ENCODE peak calls at places on chromosomes 2 and 18, in eight cellular contexts. F is astrocyte of the spinal cord, H is cardiac fibroblast, V is heart right ventricle, Y is foreskin fibroblast, J is small intestine, L is mesendoderm, K is pancreas. M is an unnamed sample.

GRCh38 chr2:231927566-231927890 is 1.3 kb upstream of the NPPC start:
- DNase-seq in F (no peak), H (no peak), V (no peak), Y (no peak), J (no peak), L (no peak), K (no peak), M (no peak)

GRCh38 chr2:175571078-175571653 is 389.7 kb upstream of the ATP5MC3 start:
- DNase-seq in F (no peak), H (no peak), V (no peak), Y (no peak), J (no peak), L (no peak), K (no peak), M (no peak)

GRCh38 chr18:55236150-55236931 is 277.1 kb upstream of the CCDC68 start:
- DNase-seq in F (peak), H (peak), V (peak), Y (no peak), J (no peak), L (no peak), K (no peak), M (peak)

GRCh38 chr2:28643324-28643723 is 108.3 kb upstream of the PPP1CB start:
- DNase-seq in F (no peak), H (no peak), V (no peak), Y (no peak), J (peak), L (no peak), K (no peak), M (no peak)

GRCh38 chr2:98902209-98903063 is 33.6 kb downstream of the CRACDL start:
- DNase-seq in F (no peak), H (no peak), V (no peak), Y (no peak), J (no peak), L (no peak), K (no peak), M (no peak)

GRCh38 chr2:221025397-221025796 is 546.7 kb downstream of the EPHA4 start:
- DNase-seq in F (no peak), H (no peak), V (no peak), Y (no peak), J (no peak), L (no peak), K (no peak), M (no peak)

GRCh38 chr2:110793034-110793433 is 60.7 kb downstream of the ACOXL start:
- DNase-seq in F (no peak), H (no peak), V (no peak), Y (no peak), J (no peak), L (peak), K (no peak), M (no peak)

GRCh38 chr2:95353613-95354468 is 48.7 kb upstream of the FAHD2A start:
- DNase-seq in F (no peak), H (no peak), V (no peak), Y (no peak), J (no peak), L (no peak), K (no peak), M (peak)

GRCh38 chr2:209070262-209070661 is 353.6 kb upstream of the MAP2 start:
- DNase-seq in F (no peak), H (no peak), V (no peak), Y (no peak), J (no peak), L (no peak), K (no peak), M (no peak)

GRCh38 chr2:128346811-128347558 is 28.3 kb upstream of the HS6ST1 start:
- DNase-seq in F (no peak), H (no peak), V (no peak), Y (no peak), J (no peak), L (no peak), K (peak), M (no peak)

GRCh38 chr2:39510087-39510486 is 73.0 kb upstream of the MAP4K3 start:
- DNase-seq in F (no peak), H (no peak), V (no peak), Y (no peak), J (no peak), L (no peak), K (no peak), M (no peak)

GRCh38 chr2:165857881-165858280 is 63.8 kb upstream of the GALNT3 start:
- DNase-seq in F (peak), H (peak), V (no peak), Y (no peak), J (no peak), L (no peak), K (no peak), M (no peak)

GRCh38 chr2:230602562-230603230 is 109.9 kb upstream of the CAB39 start:
- DNase-seq in F (no peak), H (no peak), V (no peak), Y (no peak), J (peak), L (no peak), K (no peak), M (no peak)

GRCh38 chr2:212153923-212154322 is 384.7 kb downstream of the ERBB4 start:
- DNase-seq in F (no peak), H (no peak), V (no peak), Y (no peak), J (no peak), L (no peak), K (no peak), M (no peak)

GRCh38 chr2:38215993-38216392 is 140.0 kb upstream of the CYP1B1 start:
- DNase-seq in F (peak), H (peak), V (no peak), Y (peak), J (no peak), L (no peak), K (no peak), M (no peak)

GRCh38 chr18:635171-635570 is 22.3 kb upstream of the TYMS start:
- DNase-seq in F (no peak), H (no peak), V (no peak), Y (no peak), J (no peak), L (no peak), K (no peak), M (no peak)
- H3K4me3 ChIP-seq in F (no peak), H (no peak), V (no peak), Y (no peak), J (no peak), L (no peak), K (no peak), M (no peak)

GRCh38 chr2:105339414-105339813 is 2.1 kb downstream of the C2orf49 start:
- DNase-seq in F (no peak), H (no peak), V (no peak), Y (no peak), J (no peak), L (no peak), K (no peak), M (no peak)
- H3K4me3 ChIP-seq in F (no peak), H (no peak), V (no peak), Y (no peak), J (no peak), L (no peak), K (no peak), M (no peak)

GRCh38 chr2:10722252-10722825 is 909 bp downstream of the ATP6V1C2 start:
- DNase-seq in F (no peak), H (no peak), V (no peak), Y (no peak), J (no peak), L (no peak), K (no peak), M (no peak)

GRCh38 chr2:10717630-10718029 is 3.8 kb upstream of the ATP6V1C2 start:
- DNase-seq in F (peak), H (peak), V (no peak), Y (peak), J (no peak), L (no peak), K (no peak), M (no peak)

GRCh38 chr2:10720306-10720705 is 1.1 kb upstream of the ATP6V1C2 start:
- DNase-seq in F (no peak), H (no peak), V (no peak), Y (no peak), J (no peak), L (no peak), K (no peak), M (no peak)

GRCh38 chr2:10721344-10722251 is at the start of gene ATP6V1C2:
- DNase-seq in F (no peak), H (no peak), V (no peak), Y (no peak), J (peak), L (peak), K (peak), M (no peak)

GRCh38 chr2:10720983-10721343 is 467 bp upstream of the ATP6V1C2 start:
- DNase-seq in F (no peak), H (no peak), V (no peak), Y (no peak), J (peak), L (no peak), K (no peak), M (no peak)
- H3K4me3 ChIP-seq in F (no peak), H (no peak), V (peak), Y (no peak), J (no peak), L (no peak), K (peak), M (peak)

DNA sequence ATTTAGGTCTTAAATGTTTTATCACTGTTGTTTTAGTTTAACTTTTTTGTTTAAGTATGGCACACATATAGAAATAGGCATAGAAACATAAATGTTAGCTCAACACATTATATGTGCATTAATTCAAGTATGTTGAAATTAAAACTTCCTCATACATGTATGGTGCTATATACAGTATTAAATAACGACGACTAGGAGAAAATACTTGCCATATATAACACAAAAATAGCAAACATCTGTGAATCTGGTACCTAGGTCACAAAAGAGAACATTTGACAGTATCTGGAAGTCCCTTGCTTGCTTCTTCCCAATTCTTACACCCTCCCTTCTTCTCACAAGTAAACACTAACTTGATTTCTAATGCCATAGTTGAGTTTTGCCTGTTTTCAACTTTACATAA is 38.4 kb downstream of the ZNF638 start:
- DNase-seq in F (no peak), H (no peak), V (no peak), Y (no peak), J (no peak), L (no peak), K (no peak), M (no peak)
- H3K4me3 ChIP-seq in F (no peak), H (no peak), V (no peak), Y (no peak), J (no peak), L (no peak), K (no peak), M (no peak)

M was measured in right cardiac atrium.